ENCODE peak calls at places on chromosome 17, in six cellular contexts. Y is sigmoid colon, D is left ventricle myocardium inferior, L is RWPE1, H is IMR-90, K is substantia nigra. Z is an unnamed sample.

GRCh38 chr17:66451188-66452149 is 149.1 kb downstream of the PRKCA start:
- DNase-seq in D (no peak), H (no peak), K (no peak), Y (no peak), L (no peak), Z (no peak)

GRCh38 chr17:57762375-57762916 is 17.3 kb upstream of the CCDC182 start:
- DNase-seq in D (no peak), L (no peak), K (no peak), H (no peak), Y (no peak), Z (no peak)

GRCh38 chr17:76567634-76568432 is 17.8 kb downstream of the ST6GALNAC2 start:
- DNase-seq in H (no peak), Y (no peak), D (no peak), L (no peak), K (no peak), Z (no peak)

GRCh38 chr17:64507418-64507766 is 615 bp downstream of the CEP95 start:
- DNase-seq in D (no peak), L (peak), Y (no peak), K (no peak), H (peak), Z (no peak)

GRCh38 chr17:13581925-13582324 is 19.8 kb downstream of the HS3ST3A1 start:
- DNase-seq in L (no peak), D (no peak), H (no peak), K (no peak), Y (no peak), Z (no peak)

GRCh38 chr17:71378036-71378435 is 742.8 kb upstream of the SOX9 start:
- DNase-seq in L (no peak), K (no peak), Y (no peak), H (no peak), D (no peak), Z (no peak)

GRCh38 chr17:78806451-78806850 is 24.4 kb upstream of the CYTH1 start:
- DNase-seq in L (no peak), D (no peak), K (no peak), H (no peak), Y (no peak), Z (no peak)

GRCh38 chr17:82752371-82753200 is 721 bp downstream of the TBCD start:
- DNase-seq in Y (peak), D (no peak), H (no peak), K (no peak), L (peak), Z (no peak)

GRCh38 chr17:6936370-6937028 is 59.4 kb upstream of the ALOX12 start:
- DNase-seq in K (peak), H (peak), Y (peak), D (no peak), L (no peak), Z (no peak)

GRCh38 chr17:77317091-77317519 is 176.3 kb downstream of the SEC14L1 start:
- DNase-seq in D (no peak), H (no peak), K (no peak), L (no peak), Y (peak), Z (no peak)

GRCh38 chr17:7204335-7204734 is 15.3 kb downstream of the DLG4 start:
- DNase-seq in D (no peak), Y (no peak), L (no peak), K (no peak), H (no peak), Z (no peak)

GRCh38 chr17:3514873-3515272 is 39.1 kb downstream of the ASPA start:
- DNase-seq in L (no peak), D (no peak), K (no peak), Y (peak), H (no peak), Z (no peak)

GRCh38 chr17:60525624-60526514 is at the start of gene APPBP2:
- DNase-seq in Y (peak), L (peak), H (peak), K (peak), D (peak), Z (peak)

GRCh38 chr17:60525347-60525623 is 757 bp downstream of the APPBP2 start:
- DNase-seq in K (no peak), D (no peak), H (peak), L (no peak), Y (peak), Z (no peak)

GRCh38 chr17:60522889-60523626 is 3.0 kb downstream of the APPBP2 start:
- DNase-seq in K (no peak), H (no peak), L (no peak), Y (no peak), D (no peak), Z (no peak)

GRCh38 chr17:60523822-60524221 is 2.2 kb downstream of the APPBP2 start:
- DNase-seq in H (no peak), D (no peak), L (no peak), K (no peak), Y (no peak), Z (no peak)

GRCh38 chr17:60524463-60525346 is 1.3 kb downstream of the APPBP2 start:
- DNase-seq in H (peak), Y (no peak), L (no peak), K (no peak), D (no peak), Z (no peak)
- H3K27ac ChIP-seq in H (peak), Y (peak), L (peak), K (peak), D (peak), Z (peak)

GRCh38 chr17:12320286-12320685 is 299.6 kb downstream of the MAP2K4 start:
- DNase-seq in K (no peak), H (peak), D (no peak), Y (no peak), L (no peak), Z (no peak)
- H3K27ac ChIP-seq in K (no peak), H (no peak), D (no peak), Y (no peak), L (no peak), Z (no peak)

GRCh38 chr17:41785876-41786226 is 660 bp downstream of the JUP start:
- DNase-seq in L (peak), D (no peak), Y (no peak), K (no peak), H (no peak), Z (no peak)
- H3K27ac ChIP-seq in L (peak), D (peak), Y (peak), K (peak), H (peak), Z (peak)

GRCh38 chr17:40530531-40530987 is 29.1 kb upstream of the TNS4 start:
- DNase-seq in H (no peak), Y (peak), K (no peak), L (no peak), D (no peak), Z (no peak)
- H3K27ac ChIP-seq in H (no peak), Y (no peak), K (no peak), L (peak), D (no peak), Z (no peak)

DNA sequence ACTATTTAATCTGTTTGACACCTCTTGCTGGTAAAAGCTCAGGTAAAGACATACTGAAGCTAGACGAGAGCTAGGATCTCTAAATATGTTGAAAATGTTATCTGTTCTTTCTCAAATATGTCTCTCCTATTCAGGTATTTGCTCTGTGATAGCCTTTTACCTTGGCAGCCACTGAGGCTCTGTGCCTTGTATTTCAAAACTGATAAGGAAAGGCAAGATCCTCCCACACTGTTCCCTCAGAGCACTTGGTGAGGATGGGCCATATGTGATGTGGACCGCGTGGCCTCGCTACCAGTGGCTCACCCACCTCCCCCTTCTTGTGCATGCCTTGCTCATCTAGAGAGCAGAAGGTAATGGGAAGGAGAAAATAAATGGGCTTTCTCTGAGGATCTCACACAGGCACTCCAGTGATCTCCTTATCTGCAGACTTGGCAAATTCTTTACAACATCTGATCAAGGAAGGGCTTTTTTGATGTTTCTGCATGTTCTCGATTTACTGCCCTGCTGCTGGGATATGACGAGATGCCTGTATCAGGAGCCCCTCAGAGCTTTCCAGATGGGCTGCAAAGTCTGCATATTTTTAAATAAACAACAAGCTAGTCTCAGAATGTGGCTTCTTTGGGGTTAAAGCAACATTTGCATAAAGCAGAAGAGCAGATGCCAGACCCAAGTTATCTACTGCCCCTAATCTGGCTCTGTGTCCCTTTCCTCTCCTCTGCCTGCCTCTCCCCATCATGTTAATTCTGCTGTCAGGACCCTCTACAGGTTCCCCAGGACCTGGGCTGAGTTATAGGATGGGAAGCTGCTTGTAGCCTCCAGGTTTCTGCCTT is 16.9 kb downstream of the HOXB1 start:
- DNase-seq in H (no peak), K (no peak), Y (no peak), D (no peak), L (no peak), Z (no peak)
- H3K27ac ChIP-seq in H (no peak), K (no peak), Y (peak), D (no peak), L (no peak), Z (no peak)

DNA sequence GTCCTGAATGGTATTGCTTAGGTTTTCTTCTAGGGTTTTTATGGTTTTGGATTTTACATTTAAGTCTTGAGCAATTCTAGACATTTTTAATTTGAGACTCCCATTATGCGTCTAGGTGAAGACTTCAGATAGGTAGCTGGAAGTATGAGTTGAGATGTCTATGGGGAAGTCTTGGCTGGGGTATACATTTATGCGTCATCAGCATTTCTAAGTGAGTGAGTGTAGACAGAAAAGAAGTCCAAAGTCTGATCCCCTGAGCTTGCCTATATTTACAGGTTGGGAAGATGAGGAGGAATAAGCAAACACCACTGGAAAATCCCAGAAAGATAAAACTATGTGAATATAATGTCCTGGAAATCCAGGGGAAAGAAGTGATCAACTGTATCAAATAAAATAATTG is 68.9 kb downstream of the KCNJ2 start:
- DNase-seq in H (no peak), L (no peak), Y (no peak), K (no peak), D (no peak), Z (no peak)
- H3K27ac ChIP-seq in H (no peak), L (no peak), Y (no peak), K (no peak), D (no peak), Z (no peak)